ENCODE peak calls at places on chromosomes 13 and 19, in nine cellular contexts. X is GM06990, V is ascending aorta, L is choroid plexus epithelial cell, F is adipocyte, B is left ventricle myocardium inferior, A is uterus, Z is fibroblast of mammary gland, Y is adrenal gland. J is an unnamed sample.

GRCh38 chr13:113296842-113297369 is at the start of gene LAMP1:
- DNase-seq in X (peak), V (peak), L (peak), F (peak), B (peak), A (peak), Z (peak), Y (peak), J (peak)

GRCh38 chr19:18507021-18507726 is 14.7 kb downstream of the ELL start:
- DNase-seq in X (no peak), V (no peak), L (no peak), F (no peak), B (peak), A (no peak), Z (no peak), Y (peak), J (peak)

GRCh38 chr13:93881418-93881817 is 598.1 kb downstream of the DCT start:
- DNase-seq in X (no peak), V (no peak), L (peak), F (no peak), B (no peak), A (no peak), Z (peak), Y (no peak), J (no peak)

GRCh38 chr19:45478454-45479238 is 10.8 kb downstream of the FOSB start:
- DNase-seq in X (peak), V (peak), L (peak), F (peak), B (peak), A (peak), Z (peak), Y (peak), J (peak)

GRCh38 chr13:80437212-80437611 is 96.3 kb upstream of the SPRY2 start:
- DNase-seq in X (no peak), V (no peak), L (no peak), F (peak), B (no peak), A (no peak), Z (no peak), Y (no peak), J (no peak)

GRCh38 chr19:37933965-37934364 is 27.0 kb downstream of the SIPA1L3 start:
- DNase-seq in X (no peak), V (no peak), L (peak), F (no peak), B (peak), A (no peak), Z (peak), Y (no peak), J (no peak)

GRCh38 chr19:17784201-17785008 is 10.5 kb upstream of the B3GNT3 start:
- DNase-seq in X (peak), V (no peak), L (peak), F (peak), B (peak), A (peak), Z (peak), Y (peak), J (peak)

GRCh38 chr13:38202730-38203129 is 146.9 kb upstream of the UFM1 start:
- DNase-seq in X (no peak), V (no peak), L (peak), F (peak), B (no peak), A (no peak), Z (peak), Y (no peak), J (no peak)

GRCh38 chr19:5782322-5782721 is 2.2 kb downstream of the PRR22 start:
- DNase-seq in X (no peak), V (no peak), L (no peak), F (no peak), B (no peak), A (no peak), Z (no peak), Y (no peak), J (no peak)

GRCh38 chr13:80084086-80084676 is 256.7 kb downstream of the SPRY2 start:
- DNase-seq in X (no peak), V (no peak), L (peak), F (peak), B (no peak), A (no peak), Z (peak), Y (peak), J (no peak)

GRCh38 chr13:23778007-23778687 is 111.1 kb downstream of the MIPEP start:
- DNase-seq in X (no peak), V (no peak), L (peak), F (peak), B (no peak), A (no peak), Z (peak), Y (no peak), J (no peak)

GRCh38 chr13:93002071-93002470 is 224.5 kb upstream of the GPC6 start:
- DNase-seq in X (no peak), V (no peak), L (no peak), F (no peak), B (no peak), A (no peak), Z (peak), Y (no peak), J (no peak)

GRCh38 chr19:7900931-7901330 is 2.7 kb upstream of the MAP2K7 start:
- DNase-seq in X (no peak), V (no peak), L (no peak), F (no peak), B (no peak), A (no peak), Z (no peak), Y (peak), J (no peak)
- H3K4me3 ChIP-seq in X (no peak), V (no peak), L (no peak), F (no peak), B (no peak), A (no peak), Z (no peak), Y (no peak), J (no peak)

DNA sequence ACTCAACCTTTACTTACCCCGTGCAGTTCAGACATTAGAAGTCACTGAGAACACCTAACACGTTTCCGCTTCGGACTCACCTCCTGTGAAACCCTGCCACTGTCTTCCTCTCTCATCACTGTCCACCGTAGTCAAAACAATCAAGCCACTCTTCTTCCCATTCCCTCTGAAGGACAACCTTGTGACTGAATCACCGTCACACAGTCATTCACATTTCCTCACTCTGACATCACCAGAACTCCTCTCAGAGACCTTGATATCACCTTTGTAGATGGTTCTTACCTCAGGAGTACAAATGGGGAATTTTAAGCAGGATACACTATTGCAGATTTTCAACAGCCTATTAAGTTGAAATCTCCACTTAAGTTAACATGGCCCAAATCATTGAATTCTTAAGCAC is 1.3 kb upstream of the KBTBD6 start:
- DNase-seq in X (no peak), V (no peak), L (no peak), F (no peak), B (no peak), A (no peak), Z (no peak), Y (no peak), J (no peak)
- H3K4me3 ChIP-seq in X (no peak), V (no peak), L (no peak), F (no peak), B (no peak), A (no peak), Z (no peak), Y (no peak), J (no peak)

DNA sequence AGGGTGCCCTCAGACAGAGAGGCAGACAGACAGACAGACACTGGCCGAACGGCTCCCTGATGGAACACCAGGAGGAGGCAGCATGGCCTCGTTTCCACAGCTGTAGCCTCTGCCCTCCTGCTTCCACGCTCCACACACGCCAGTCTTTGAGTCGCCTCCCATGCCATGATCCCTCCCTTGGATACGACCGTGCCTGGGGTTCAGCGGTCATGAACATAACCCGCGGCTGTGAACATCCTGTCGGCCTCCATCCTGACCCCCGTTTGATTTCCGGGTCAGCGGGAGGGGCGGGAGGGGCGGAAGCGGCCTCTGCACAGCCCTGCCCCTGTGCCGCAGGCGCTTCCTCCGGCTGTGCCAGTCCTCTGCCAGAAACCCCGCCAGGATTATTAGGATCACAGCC is 23.4 kb downstream of the GP6 start:
- DNase-seq in X (no peak), V (no peak), L (no peak), F (no peak), B (peak), A (no peak), Z (no peak), Y (peak), J (no peak)
- H3K4me3 ChIP-seq in X (peak), V (no peak), L (no peak), F (no peak), B (peak), A (no peak), Z (no peak), Y (no peak), J (no peak)

GRCh38 chr13:105908581-105908980 is 626.9 kb downstream of the EFNB2 start:
- DNase-seq in X (no peak), V (no peak), L (no peak), F (no peak), B (no peak), A (no peak), Z (no peak), Y (no peak), J (peak)

GRCh38 chr13:105904034-105904742 is 631.3 kb downstream of the EFNB2 start:
- DNase-seq in X (no peak), V (no peak), L (no peak), F (no peak), B (no peak), A (no peak), Z (no peak), Y (no peak), J (no peak)

DNA sequence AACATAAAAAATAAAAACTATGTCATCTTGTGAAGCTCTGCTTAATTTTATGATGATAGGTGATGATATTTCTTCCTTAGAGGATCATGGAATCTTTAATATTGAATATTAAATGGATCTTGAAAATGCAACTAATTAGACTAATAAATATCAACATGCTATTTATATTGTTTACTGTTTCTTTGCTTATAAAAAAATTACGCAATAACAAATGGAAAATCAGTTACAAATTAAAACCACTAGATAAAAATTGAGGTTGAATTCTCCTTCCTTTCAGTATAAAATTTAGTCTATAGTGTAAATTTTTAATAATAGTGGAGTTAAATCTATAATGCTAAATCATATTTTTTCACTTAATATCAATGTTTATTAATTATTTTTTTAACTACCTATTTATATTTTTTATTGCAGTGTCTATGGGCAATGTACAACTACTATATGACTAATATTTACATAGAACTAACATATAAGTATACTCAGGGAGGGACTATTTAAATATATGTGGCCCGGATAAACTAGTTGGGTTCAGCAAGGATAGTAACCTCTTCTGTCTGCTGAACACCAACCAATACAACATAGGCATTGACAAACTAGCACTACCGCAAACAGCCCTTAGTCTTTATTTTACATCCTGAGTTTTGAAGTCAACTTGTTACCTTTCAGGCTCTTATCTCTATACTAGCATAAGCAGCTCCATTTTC is 628.0 kb downstream of the EFNB2 start:
- DNase-seq in X (no peak), V (no peak), L (no peak), F (no peak), B (no peak), A (no peak), Z (no peak), Y (no peak), J (no peak)
- H3K4me3 ChIP-seq in X (no peak), V (no peak), L (no peak), F (no peak), B (no peak), A (no peak), Z (no peak), Y (no peak), J (no peak)

GRCh38 chr19:12913011-12913561 is 6.0 kb downstream of the SYCE2 start:
- DNase-seq in X (no peak), V (no peak), L (peak), F (peak), B (peak), A (peak), Z (peak), Y (peak), J (no peak)
- H3K4me3 ChIP-seq in X (no peak), V (peak), L (peak), F (peak), B (peak), A (peak), Z (no peak), Y (no peak), J (no peak)

DNA sequence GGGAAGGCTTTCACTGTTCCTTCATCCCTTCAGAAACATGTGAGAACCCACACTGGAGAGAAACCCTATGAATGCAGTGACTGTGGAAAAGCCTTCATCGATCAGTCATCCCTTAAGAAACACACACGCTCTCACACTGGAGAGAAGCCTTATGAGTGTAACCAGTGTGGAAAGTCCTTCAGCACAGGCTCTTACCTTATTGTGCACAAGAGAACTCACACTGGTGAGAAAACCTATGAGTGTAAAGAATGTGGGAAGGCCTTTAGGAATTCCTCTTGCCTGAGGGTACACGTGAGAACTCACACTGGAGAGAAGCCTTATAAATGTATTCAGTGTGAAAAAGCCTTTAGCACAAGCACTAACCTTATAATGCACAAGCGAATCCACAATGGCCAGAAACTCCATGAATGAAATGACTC is 18.6 kb downstream of the ZNF177 start:
- DNase-seq in X (no peak), V (no peak), L (peak), F (no peak), B (no peak), A (no peak), Z (peak), Y (no peak), J (no peak)
- H3K4me3 ChIP-seq in X (no peak), V (no peak), L (no peak), F (peak), B (no peak), A (no peak), Z (no peak), Y (peak), J (no peak)

J was measured in Jurkat, Clone E6-1.